ENCODE peak calls at places on chromosomes 7 and 10, in seven cellular contexts. G is GM12892, A is stomach, S is body of pancreas, F is A549, R is H54, H is adrenal gland. M is an unnamed sample.

GRCh38 chr10:112958275-112958995 is 8.4 kb downstream of the TCF7L2 start:
- DNase-seq in R (no peak), H (no peak), F (no peak), A (no peak), G (no peak), S (no peak), M (no peak)

GRCh38 chr7:23696916-23697441 is 13.0 kb upstream of the STK31 start:
- DNase-seq in S (peak; percentile 57), H (peak; percentile 49), R (peak; percentile 72), G (peak; percentile 4), F (peak; percentile 55), A (peak; percentile 65), M (no peak)

GRCh38 chr7:29431686-29432085 is 131.9 kb upstream of the PRR15 start:
- DNase-seq in F (no peak), S (no peak), H (no peak), R (no peak), A (no peak), G (no peak), M (no peak)

GRCh38 chr10:110625951-110626855 is 17.9 kb upstream of the RBM20 start:
- DNase-seq in R (no peak), S (no peak), G (no peak), F (no peak), H (no peak), A (no peak), M (no peak)

GRCh38 chr7:138386821-138387220 is 73.2 kb upstream of the TRIM24 start:
- DNase-seq in F (no peak), R (no peak), A (no peak), S (no peak), G (no peak), H (no peak), M (no peak)

GRCh38 chr10:101612086-101612485 is 24.0 kb downstream of the DPCD start:
- DNase-seq in H (no peak), S (no peak), A (no peak), F (no peak), G (no peak), R (no peak), M (no peak)

GRCh38 chr10:75497997-75498797 is 66.8 kb downstream of the LRMDA start:
- DNase-seq in R (no peak), F (no peak), H (peak; percentile 91), G (no peak), A (peak; percentile 29), S (no peak), M (no peak)

GRCh38 chr7:17134786-17135185 is 163.7 kb upstream of the AHR start:
- DNase-seq in R (no peak), A (no peak), F (no peak), G (no peak), S (no peak), H (no peak), M (no peak)

GRCh38 chr7:114450431-114450830 is 35.8 kb downstream of the FOXP2 start:
- DNase-seq in A (no peak), G (no peak), S (no peak), R (no peak), F (no peak), H (no peak), M (no peak)

GRCh38 chr7:139588632-139589031 is 65.1 kb downstream of the CLEC2L start:
- DNase-seq in S (no peak), F (no peak), R (no peak), G (no peak), A (peak; percentile 20), H (no peak), M (no peak)

GRCh38 chr10:92279297-92279696 is 11.6 kb downstream of the CPEB3 start:
- DNase-seq in H (no peak), R (no peak), S (no peak), G (no peak), A (no peak), F (no peak), M (no peak)

GRCh38 chr10:78178940-78179339 is 145.3 kb downstream of the RPS24 start:
- DNase-seq in H (peak; percentile 20), F (no peak), G (no peak), A (peak; percentile 31), S (no peak), R (peak; percentile 33), M (peak; percentile 33)

GRCh38 chr10:132713421-132714095 is 72.4 kb downstream of the NKX6-2 start:
- DNase-seq in S (no peak), G (no peak), F (no peak), H (no peak), R (no peak), A (no peak), M (no peak)

GRCh38 chr7:14021069-14021468 is 31.6 kb upstream of the ETV1 start:
- DNase-seq in H (no peak), A (no peak), S (no peak), F (no peak), G (no peak), R (peak; percentile 34), M (no peak)

GRCh38 chr7:40604601-40605438 is 470.0 kb downstream of the SUGCT start:
- DNase-seq in S (peak; percentile 26), G (peak; percentile 1), R (peak; percentile 35), H (peak; percentile 70), A (peak; percentile 58), F (peak; percentile 44), M (peak; percentile 54)

GRCh38 chr7:129859188-129859587 is 93.6 kb downstream of the UBE2H start:
- DNase-seq in G (no peak), F (no peak), H (no peak), S (no peak), R (no peak), A (no peak), M (no peak)

GRCh38 chr7:57876-58275 is 134.5 kb upstream of the FAM20C start:
- DNase-seq in H (no peak), R (no peak), A (no peak), S (peak; percentile 10), F (no peak), G (no peak), M (peak; percentile 21)

DNA sequence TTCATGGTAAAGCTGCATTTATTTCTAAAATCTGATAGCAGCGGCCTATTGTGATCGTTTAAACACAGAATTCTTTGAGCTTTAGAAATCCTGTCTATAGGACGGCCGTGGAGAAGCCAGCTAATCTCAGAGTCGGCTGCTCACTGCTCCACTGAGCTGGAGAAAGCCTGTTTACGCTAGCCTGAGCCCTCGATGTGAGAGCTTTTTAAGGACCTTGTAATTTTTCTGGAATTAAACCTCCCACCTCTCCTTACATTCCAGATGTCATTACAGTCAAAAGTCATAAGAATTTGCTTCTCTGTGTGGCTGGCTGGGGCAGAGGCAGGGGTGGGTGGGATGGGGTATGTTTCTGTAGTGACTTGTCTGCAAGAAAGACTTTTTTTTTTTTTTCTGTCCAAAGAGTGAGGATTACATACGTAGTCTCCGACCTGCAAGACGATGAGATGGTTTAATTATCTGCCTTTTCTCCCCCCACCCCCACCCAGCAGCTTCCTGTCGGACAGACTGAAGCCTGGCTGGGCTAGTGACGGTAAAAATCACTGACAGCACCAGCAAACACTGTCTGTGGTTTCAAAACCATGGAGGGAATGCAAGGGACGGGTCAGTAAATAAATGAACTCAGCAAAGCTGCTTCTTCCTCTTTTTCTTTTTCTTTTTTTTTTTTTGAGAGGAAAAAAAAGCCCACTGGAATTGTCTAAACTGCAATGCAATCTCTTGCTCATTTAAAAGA is 31.8 kb downstream of the TRIM8 start:
- DNase-seq in S (no peak), F (no peak), G (no peak), H (no peak), R (no peak), A (no peak), M (peak; percentile 60)
- TF ChIP-seq POLR2A in S (no peak), F (no peak), G (no peak), H (no peak), R (no peak), A (no peak), M (no peak)

GRCh38 chr7:131222171-131222570 is 105.5 kb upstream of the MKLN1 start:
- DNase-seq in S (no peak), G (no peak), A (no peak), H (no peak), R (no peak), F (no peak), M (no peak)

GRCh38 chr7:131219277-131220041 is 108.2 kb upstream of the MKLN1 start:
- DNase-seq in S (peak; percentile 21), F (no peak), H (peak; percentile 51), R (no peak), A (no peak), G (no peak), M (peak; percentile 62)

GRCh38 chr7:131221061-131221460 is 106.6 kb upstream of the MKLN1 start:
- DNase-seq in S (no peak), R (no peak), H (no peak), G (no peak), A (no peak), F (no peak), M (no peak)

GRCh38 chr7:131223151-131223550 is 104.5 kb upstream of the MKLN1 start:
- DNase-seq in H (no peak), S (no peak), F (no peak), A (no peak), G (no peak), R (no peak), M (no peak)

GRCh38 chr7:131218727-131219128 is 108.9 kb upstream of the MKLN1 start:
- DNase-seq in H (no peak), S (no peak), R (no peak), F (no peak), G (no peak), A (no peak), M (no peak)
- TF ChIP-seq POLR2A in H (no peak), S (no peak), R (no peak), F (no peak), G (no peak), A (no peak), M (no peak)

GRCh38 chr10:118483496-118483895 is 112.0 kb downstream of the PRLHR start:
- DNase-seq in S (no peak), G (no peak), H (no peak), A (no peak), R (no peak), F (no peak), M (no peak)

GRCh38 chr10:118485641-118486040 is 109.8 kb downstream of the PRLHR start:
- DNase-seq in A (no peak), R (no peak), F (no peak), S (no peak), H (no peak), G (no peak), M (no peak)

GRCh38 chr10:118484152-118484871 is 111.1 kb downstream of the PRLHR start:
- DNase-seq in F (no peak), A (no peak), H (no peak), G (no peak), S (no peak), R (no peak), M (no peak)

GRCh38 chr10:118481871-118482270 is 113.6 kb downstream of the PRLHR start:
- DNase-seq in R (no peak), F (no peak), S (no peak), G (no peak), A (no peak), H (no peak), M (no peak)

GRCh38 chr10:118482393-118483331 is 112.8 kb downstream of the PRLHR start:
- DNase-seq in G (no peak), H (no peak), A (no peak), R (no peak), F (no peak), S (no peak), M (no peak)
- TF ChIP-seq POLR2A in G (no peak), H (no peak), A (no peak), R (no peak), F (no peak), S (no peak), M (no peak)

GRCh38 chr10:7610017-7610416 is 56.7 kb downstream of the ITIH5 start:
- DNase-seq in H (no peak), S (no peak), A (no peak), R (no peak), G (no peak), F (no peak), M (no peak)
- TF ChIP-seq POLR2A in H (no peak), S (no peak), A (no peak), R (no peak), G (no peak), F (no peak), M (no peak)

M was measured in heart left ventricle.